ENCODE peak calls at places on chromosomes 5 and 9, in five cellular contexts. One of them, this sample, is unnamed.

GRCh38 chr5:116543501-116543900 is 31.1 kb downstream of the SEMA6A start:
- DNase-seq in mammary epithelial cell: peak; percentile 79
- DNase-seq in AG04450: no peak
- DNase-seq in spleen: no peak
- DNase-seq in MM.1S: no peak
- DNase-seq in this sample: no peak

GRCh38 chr5:44847453-44847852 is 38.7 kb downstream of the MRPS30 start:
- DNase-seq in mammary epithelial cell: no peak
- DNase-seq in AG04450: no peak
- DNase-seq in spleen: no peak
- DNase-seq in MM.1S: no peak
- DNase-seq in this sample: no peak

GRCh38 chr9:99253772-99254431 is 31.8 kb downstream of the SEC61B start:
- DNase-seq in mammary epithelial cell: peak; percentile 96
- DNase-seq in AG04450: no peak
- DNase-seq in spleen: peak; percentile 78
- DNase-seq in MM.1S: peak; percentile 93
- DNase-seq in this sample: peak; percentile 72

GRCh38 chr5:3004361-3005080 is 253.0 kb upstream of the IRX2 start:
- DNase-seq in mammary epithelial cell: no peak
- DNase-seq in AG04450: no peak
- DNase-seq in spleen: no peak
- DNase-seq in MM.1S: no peak
- DNase-seq in this sample: no peak

GRCh38 chr9:125974705-125975104 is 227.5 kb downstream of the PBX3 start:
- DNase-seq in mammary epithelial cell: no peak
- DNase-seq in AG04450: no peak
- DNase-seq in spleen: no peak
- DNase-seq in MM.1S: no peak
- DNase-seq in this sample: no peak

GRCh38 chr5:111853748-111854147 is 96.8 kb upstream of the NREP start:
- DNase-seq in mammary epithelial cell: no peak
- DNase-seq in AG04450: no peak
- DNase-seq in spleen: no peak
- DNase-seq in MM.1S: no peak
- DNase-seq in this sample: peak; percentile 72

GRCh38 chr5:6825678-6826244 is 112.5 kb downstream of the TENT4A start:
- DNase-seq in mammary epithelial cell: no peak
- DNase-seq in AG04450: no peak
- DNase-seq in spleen: no peak
- DNase-seq in MM.1S: no peak
- DNase-seq in this sample: no peak

GRCh38 chr5:185095-186070 is 5.9 kb upstream of the LRRC14B start:
- DNase-seq in mammary epithelial cell: no peak
- DNase-seq in AG04450: no peak
- DNase-seq in spleen: peak; percentile 74
- DNase-seq in MM.1S: no peak
- DNase-seq in this sample: no peak

GRCh38 chr9:127224883-127225739 is 39.5 kb upstream of the GARNL3 start:
- DNase-seq in mammary epithelial cell: peak; percentile 69
- DNase-seq in AG04450: peak; percentile 64
- DNase-seq in spleen: peak; percentile 98
- DNase-seq in MM.1S: peak; percentile 92
- DNase-seq in this sample: no peak

GRCh38 chr9:90665072-90665471 is 22.4 kb upstream of the DIRAS2 start:
- DNase-seq in mammary epithelial cell: no peak
- DNase-seq in AG04450: no peak
- DNase-seq in spleen: no peak
- DNase-seq in MM.1S: no peak
- DNase-seq in this sample: no peak

GRCh38 chr5:60961685-60962084 is 16.7 kb downstream of the NDUFAF2 start:
- DNase-seq in mammary epithelial cell: peak; percentile 2
- DNase-seq in AG04450: no peak
- DNase-seq in spleen: no peak
- DNase-seq in MM.1S: no peak
- DNase-seq in this sample: no peak

GRCh38 chr9:131447148-131447547 is 53.3 kb downstream of the PRRC2B start:
- DNase-seq in mammary epithelial cell: peak; percentile 20
- DNase-seq in AG04450: no peak
- DNase-seq in spleen: peak; percentile 11
- DNase-seq in MM.1S: no peak
- DNase-seq in this sample: no peak

GRCh38 chr5:80198399-80198798 is 57.4 kb downstream of the SERINC5 start:
- DNase-seq in mammary epithelial cell: no peak
- DNase-seq in AG04450: no peak
- DNase-seq in spleen: no peak
- DNase-seq in MM.1S: no peak
- DNase-seq in this sample: no peak

GRCh38 chr5:69083412-69083811 is 10.4 kb upstream of the SLC30A5 start:
- DNase-seq in mammary epithelial cell: peak; percentile 35
- DNase-seq in AG04450: no peak
- DNase-seq in spleen: no peak
- DNase-seq in MM.1S: no peak
- DNase-seq in this sample: no peak

GRCh38 chr9:112051812-112052211 is 123.3 kb downstream of the SUSD1 start:
- DNase-seq in mammary epithelial cell: no peak
- DNase-seq in AG04450: no peak
- DNase-seq in spleen: no peak
- DNase-seq in MM.1S: no peak
- DNase-seq in this sample: no peak

GRCh38 chr9:131402073-131402472 is 8.2 kb downstream of the PRRC2B start:
- DNase-seq in mammary epithelial cell: no peak
- DNase-seq in AG04450: no peak
- DNase-seq in spleen: no peak
- DNase-seq in MM.1S: no peak
- DNase-seq in this sample: no peak

GRCh38 chr5:151221574-151221973 is 2.3 kb downstream of the CCDC69 start:
- DNase-seq in mammary epithelial cell: no peak
- DNase-seq in AG04450: no peak
- DNase-seq in spleen: no peak
- DNase-seq in MM.1S: no peak
- DNase-seq in this sample: no peak

GRCh38 chr9:77614671-77615070 is 33.5 kb downstream of the GNA14 start:
- DNase-seq in mammary epithelial cell: no peak
- DNase-seq in AG04450: no peak
- DNase-seq in spleen: no peak
- DNase-seq in MM.1S: no peak
- DNase-seq in this sample: no peak

GRCh38 chr5:59724482-59725392 is 168.8 kb downstream of the PDE4D start:
- DNase-seq in mammary epithelial cell: peak; percentile 35
- DNase-seq in AG04450: peak; percentile 11
- DNase-seq in spleen: no peak
- DNase-seq in MM.1S: peak; percentile 60
- DNase-seq in this sample: peak; percentile 18
- TF ChIP-seq CTCF in mammary epithelial cell: peak; percentile 79
- TF ChIP-seq CTCF in AG04450: peak; percentile 71
- TF ChIP-seq CTCF in spleen: no peak
- TF ChIP-seq CTCF in MM.1S: peak; percentile 87
- TF ChIP-seq CTCF in this sample: peak; percentile 65

GRCh38 chr5:136079195-136079985 is 50.6 kb downstream of the TGFBI start:
- DNase-seq in mammary epithelial cell: no peak
- DNase-seq in AG04450: no peak
- DNase-seq in spleen: no peak
- DNase-seq in MM.1S: no peak
- DNase-seq in this sample: no peak

GRCh38 chr5:136070486-136071285 is 41.9 kb downstream of the TGFBI start:
- DNase-seq in mammary epithelial cell: peak; percentile 53
- DNase-seq in AG04450: no peak
- DNase-seq in spleen: no peak
- DNase-seq in MM.1S: no peak
- DNase-seq in this sample: no peak

GRCh38 chr5:136077046-136077445 is 48.3 kb downstream of the TGFBI start:
- DNase-seq in mammary epithelial cell: no peak
- DNase-seq in AG04450: no peak
- DNase-seq in spleen: no peak
- DNase-seq in MM.1S: no peak
- DNase-seq in this sample: no peak

GRCh38 chr5:136075339-136075885 is 46.6 kb downstream of the TGFBI start:
- DNase-seq in mammary epithelial cell: no peak
- DNase-seq in AG04450: no peak
- DNase-seq in spleen: no peak
- DNase-seq in MM.1S: no peak
- DNase-seq in this sample: no peak

DNA sequence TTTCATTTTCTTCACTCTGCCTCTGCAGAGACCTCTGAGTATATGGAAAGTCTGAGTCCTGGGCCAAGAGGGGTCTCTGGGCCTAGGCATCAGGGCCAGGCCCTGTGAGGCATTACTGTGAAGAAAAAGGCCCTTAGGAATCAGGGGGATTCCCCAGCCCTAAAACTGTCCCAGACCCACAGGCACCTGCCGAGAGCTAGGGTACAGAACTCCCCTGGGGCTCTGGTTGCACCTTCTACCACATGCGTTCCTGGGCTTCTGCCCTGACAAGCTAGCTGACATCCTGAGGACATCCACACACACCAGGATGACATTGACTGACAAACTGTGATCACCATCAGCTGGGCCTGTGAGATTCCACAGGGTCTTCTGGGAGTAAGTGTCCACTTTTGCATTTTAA is 44.9 kb downstream of the TGFBI start:
- DNase-seq in mammary epithelial cell: no peak
- DNase-seq in AG04450: no peak
- DNase-seq in spleen: no peak
- DNase-seq in MM.1S: no peak
- DNase-seq in this sample: no peak
- H3K27me3 ChIP-seq in mammary epithelial cell: no peaks in the 10 kb centered on the region
- H3K27me3 ChIP-seq in AG04450: no peaks in the 10 kb centered on the region
- H3K27me3 ChIP-seq in spleen: peaks cover 2% of the 10 kb centered on the region
- H3K27me3 ChIP-seq in MM.1S: no peaks in the 10 kb centered on the region
- H3K27me3 ChIP-seq in this sample: peaks cover 7% of the 10 kb centered on the region

GRCh38 chr5:38556599-38557308 is at the start of gene LIFR:
- DNase-seq in mammary epithelial cell: peak; percentile 79
- DNase-seq in AG04450: peak; percentile 50
- DNase-seq in spleen: peak; percentile 85
- DNase-seq in MM.1S: peak; percentile 82
- DNase-seq in this sample: no peak
- TF ChIP-seq CTCF in mammary epithelial cell: no peak
- TF ChIP-seq CTCF in AG04450: no peak
- TF ChIP-seq CTCF in spleen: no peak
- TF ChIP-seq CTCF in MM.1S: no peak
- TF ChIP-seq CTCF in this sample: no peak

GRCh38 chr9:128414461-128414860 is 6.2 kb upstream of the CERCAM start:
- DNase-seq in mammary epithelial cell: no peak
- DNase-seq in AG04450: no peak
- DNase-seq in spleen: no peak
- DNase-seq in MM.1S: no peak
- DNase-seq in this sample: no peak

GRCh38 chr9:128415222-128415621 is 5.4 kb upstream of the CERCAM start:
- DNase-seq in mammary epithelial cell: no peak
- DNase-seq in AG04450: no peak
- DNase-seq in spleen: no peak
- DNase-seq in MM.1S: no peak
- DNase-seq in this sample: no peak

GRCh38 chr9:128416432-128417019 is 4.1 kb upstream of the CERCAM start:
- DNase-seq in mammary epithelial cell: no peak
- DNase-seq in AG04450: no peak
- DNase-seq in spleen: no peak
- DNase-seq in MM.1S: no peak
- DNase-seq in this sample: no peak

GRCh38 chr9:128419061-128419925 is 1.4 kb upstream of the CERCAM start:
- DNase-seq in mammary epithelial cell: no peak
- DNase-seq in AG04450: no peak
- DNase-seq in spleen: no peak
- DNase-seq in MM.1S: no peak
- DNase-seq in this sample: no peak

GRCh38 chr9:128416014-128416413 is 4.6 kb upstream of the CERCAM start:
- DNase-seq in mammary epithelial cell: no peak
- DNase-seq in AG04450: no peak
- DNase-seq in spleen: no peak
- DNase-seq in MM.1S: no peak
- DNase-seq in this sample: no peak
- H3K27me3 ChIP-seq in mammary epithelial cell: no peaks in the 10 kb centered on the region
- H3K27me3 ChIP-seq in AG04450: peaks cover 16% of the 10 kb centered on the region
- H3K27me3 ChIP-seq in spleen: peaks cover 83% of the 10 kb centered on the region
- H3K27me3 ChIP-seq in MM.1S: peaks cover 10% of the 10 kb centered on the region
- H3K27me3 ChIP-seq in this sample: peaks cover 25% of the 10 kb centered on the region

GRCh38 chr5:96439477-96440184 is 6.6 kb upstream of the PCSK1 start:
- DNase-seq in mammary epithelial cell: no peak
- DNase-seq in AG04450: no peak
- DNase-seq in spleen: no peak
- DNase-seq in MM.1S: peak; percentile 93
- DNase-seq in this sample: no peak
- TF ChIP-seq CTCF in mammary epithelial cell: no peak
- TF ChIP-seq CTCF in AG04450: peak; percentile 6
- TF ChIP-seq CTCF in spleen: no peak
- TF ChIP-seq CTCF in MM.1S: peak; percentile 64
- TF ChIP-seq CTCF in this sample: no peak

GRCh38 chr5:135064235-135064570 is 30.2 kb upstream of the PITX1 start:
- DNase-seq in mammary epithelial cell: no peak
- DNase-seq in AG04450: no peak
- DNase-seq in spleen: peak; percentile 56
- DNase-seq in MM.1S: no peak
- DNase-seq in this sample: no peak

GRCh38 chr5:135065306-135066265 is 31.6 kb upstream of the PITX1 start:
- DNase-seq in mammary epithelial cell: no peak
- DNase-seq in AG04450: no peak
- DNase-seq in spleen: peak; percentile 66
- DNase-seq in MM.1S: no peak
- DNase-seq in this sample: no peak

GRCh38 chr5:135069016-135069770 is 35.2 kb upstream of the PITX1 start:
- DNase-seq in mammary epithelial cell: no peak
- DNase-seq in AG04450: no peak
- DNase-seq in spleen: peak; percentile 61
- DNase-seq in MM.1S: no peak
- DNase-seq in this sample: no peak

GRCh38 chr5:135067587-135067986 is 33.6 kb upstream of the PITX1 start:
- DNase-seq in mammary epithelial cell: no peak
- DNase-seq in AG04450: no peak
- DNase-seq in spleen: peak; percentile 60
- DNase-seq in MM.1S: no peak
- DNase-seq in this sample: no peak

DNA sequence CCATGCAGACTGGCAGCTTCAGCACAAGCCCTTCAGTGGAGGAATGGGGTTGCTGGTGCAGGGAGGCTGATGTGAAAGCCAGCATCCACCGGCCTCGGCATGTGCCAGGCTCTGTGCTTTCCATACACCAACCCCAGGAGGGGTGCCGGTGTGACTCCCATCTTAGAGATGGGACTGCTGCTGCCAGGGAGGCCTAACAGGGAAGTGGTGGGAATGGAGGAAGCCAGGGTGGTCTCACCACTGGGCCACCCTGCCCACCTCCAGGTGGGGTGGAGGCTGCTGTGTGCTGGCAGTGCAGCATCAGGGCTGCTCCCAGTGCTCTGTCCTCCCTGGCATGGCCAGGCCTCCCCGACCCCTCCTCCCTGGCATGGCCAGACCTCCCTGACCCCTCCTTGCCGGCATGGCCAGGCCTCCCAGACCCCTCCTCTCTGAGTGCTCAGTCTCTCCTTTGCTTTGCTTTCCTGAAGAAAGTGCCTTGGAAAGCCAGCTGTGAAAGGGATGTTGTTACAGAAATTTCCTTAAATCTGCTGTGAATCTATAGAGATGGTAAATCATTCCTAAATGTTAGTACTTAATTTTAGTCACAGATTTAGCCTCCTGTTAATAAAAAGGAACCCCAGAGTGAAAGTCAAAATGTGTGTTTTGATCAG is 32.9 kb upstream of the PITX1 start:
- DNase-seq in mammary epithelial cell: no peak
- DNase-seq in AG04450: no peak
- DNase-seq in spleen: peak; percentile 66
- DNase-seq in MM.1S: no peak
- DNase-seq in this sample: no peak
- H3K27me3 ChIP-seq in mammary epithelial cell: no peaks in the 10 kb centered on the region
- H3K27me3 ChIP-seq in AG04450: peaks cover 14% of the 10 kb centered on the region
- H3K27me3 ChIP-seq in spleen: peaks cover 19% of the 10 kb centered on the region
- H3K27me3 ChIP-seq in MM.1S: no peaks in the 10 kb centered on the region
- H3K27me3 ChIP-seq in this sample: peaks cover 4% of the 10 kb centered on the region

GRCh38 chr5:134099288-134099872 is 15.1 kb upstream of the TCF7 start:
- DNase-seq in mammary epithelial cell: no peak
- DNase-seq in AG04450: no peak
- DNase-seq in spleen: no peak
- DNase-seq in MM.1S: no peak
- DNase-seq in this sample: no peak
- TF ChIP-seq CTCF in mammary epithelial cell: no peak
- TF ChIP-seq CTCF in AG04450: no peak
- TF ChIP-seq CTCF in spleen: no peak
- TF ChIP-seq CTCF in MM.1S: no peak
- TF ChIP-seq CTCF in this sample: no peak